ENCODE peak calls at places on chromosomes 6 and 20, in seven cellular contexts. M is lower leg skin, V is EH, N is amygdala, S is anterior cingulate cortex, C is ACHN, O is GM10248. T is an unnamed sample.
A peak's percentile ranks its signal among the peaks of the same experiment; 100 is the strongest.

GRCh38 chr6:155444952-155445903 is 10.4 kb downstream of the NOX3 start:
- DNase-seq in M (no peak), V (no peak), N (no peak), S (no peak), C (no peak), O (no peak), T (no peak)

GRCh38 chr6:56618050-56618449 is 24.6 kb downstream of the DST start:
- DNase-seq in M (no peak), V (peak; percentile 14), N (no peak), S (no peak), C (no peak), O (no peak), T (no peak)

GRCh38 chr20:43749734-43750294 is 23.0 kb upstream of the GTSF1L start:
- DNase-seq in M (peak; percentile 55), V (peak; percentile 71), N (peak; percentile 17), S (peak; percentile 69), C (peak; percentile 49), O (peak; percentile 84), T (no peak)

GRCh38 chr20:36866681-36867485 is 9.1 kb upstream of the TLDC2 start:
- DNase-seq in M (no peak), V (peak; percentile 31), N (no peak), S (no peak), C (peak; percentile 16), O (no peak), T (peak; percentile 77)

GRCh38 chr6:131443514-131443913 is 129.5 kb upstream of the ARG1 start:
- DNase-seq in M (no peak), V (no peak), N (no peak), S (no peak), C (no peak), O (no peak), T (no peak)

GRCh38 chr6:5471044-5471443 is 209.7 kb downstream of the FARS2 start:
- DNase-seq in M (peak; percentile 19), V (peak; percentile 67), N (peak; percentile 43), S (peak; percentile 43), C (peak; percentile 52), O (peak; percentile 75), T (no peak)

GRCh38 chr6:136012198-136012884 is 160.8 kb downstream of the PDE7B start:
- DNase-seq in M (no peak), V (peak; percentile 88), N (no peak), S (no peak), C (peak; percentile 12), O (no peak), T (peak; percentile 96)

GRCh38 chr20:6583134-6583738 is 184.2 kb upstream of the BMP2 start:
- DNase-seq in M (no peak), V (peak; percentile 64), N (no peak), S (peak; percentile 7), C (peak; percentile 51), O (peak; percentile 46), T (peak; percentile 25)

GRCh38 chr20:39249798-39250197 is 287.7 kb downstream of the DHX35 start:
- DNase-seq in M (no peak), V (no peak), N (no peak), S (no peak), C (no peak), O (no peak), T (no peak)

GRCh38 chr20:55174635-55175034 is 699.2 kb downstream of the DOK5 start:
- DNase-seq in M (no peak), V (no peak), N (no peak), S (no peak), C (no peak), O (no peak), T (no peak)

GRCh38 chr6:148954934-148955915 is 208.4 kb downstream of the UST start:
- DNase-seq in M (no peak), V (peak; percentile 36), N (no peak), S (no peak), C (no peak), O (no peak), T (no peak)

GRCh38 chr20:42734660-42735368 is 454.9 kb downstream of the PTPRT start:
- DNase-seq in M (no peak), V (no peak), N (no peak), S (no peak), C (no peak), O (no peak), T (no peak)

GRCh38 chr6:127900935-127901334 is at the start of gene THEMIS:
- DNase-seq in M (no peak), V (no peak), N (no peak), S (no peak), C (no peak), O (no peak), T (no peak)

GRCh38 chr20:20731945-20732296 is 19.5 kb upstream of the RALGAPA2 start:
- DNase-seq in M (peak; percentile 9), V (no peak), N (no peak), S (no peak), C (no peak), O (no peak), T (peak; percentile 37)

GRCh38 chr6:145815875-145816274 is 1.3 kb upstream of the FBXO30 start:
- DNase-seq in M (no peak), V (peak; percentile 36), N (no peak), S (no peak), C (no peak), O (peak; percentile 26), T (no peak)

GRCh38 chr6:165729307-165729936 is 66.4 kb upstream of the PDE10A start:
- DNase-seq in M (peak; percentile 25), V (no peak), N (no peak), S (no peak), C (peak; percentile 40), O (peak; percentile 66), T (no peak)

GRCh38 chr6:152312434-152312833 is 324.7 kb downstream of the SYNE1 start:
- DNase-seq in M (no peak), V (no peak), N (no peak), S (no peak), C (no peak), O (no peak), T (no peak)

GRCh38 chr20:40416274-40416673 is 272.8 kb downstream of the MAFB start:
- DNase-seq in M (peak; percentile 42), V (no peak), N (no peak), S (no peak), C (no peak), O (no peak), T (no peak)

GRCh38 chr6:97963148-97963680 is 680.2 kb upstream of the MMS22L start:
- DNase-seq in M (no peak), V (no peak), N (no peak), S (no peak), C (no peak), O (no peak), T (peak; percentile 81)

GRCh38 chr6:27332692-27333641 is 20.9 kb upstream of the POM121L2 start:
- DNase-seq in M (no peak), V (peak; percentile 42), N (no peak), S (peak; percentile 8), C (no peak), O (peak; percentile 64), T (peak; percentile 55)

GRCh38 chr20:37179671-37180524 is 550 bp upstream of the MROH8 start:
- DNase-seq in M (no peak), V (peak; percentile 72), N (no peak), S (no peak), C (peak; percentile 51), O (no peak), T (peak; percentile 76)

GRCh38 chr20:43840382-43841070 is 74.1 kb upstream of the TOX2 start:
- DNase-seq in M (no peak), V (peak; percentile 37), N (no peak), S (no peak), C (peak; percentile 24), O (peak; percentile 75), T (no peak)

GRCh38 chr20:23116301-23117089 is 30.4 kb upstream of the CD93 start:
- DNase-seq in M (no peak), V (peak; percentile 73), N (no peak), S (no peak), C (no peak), O (no peak), T (no peak)

GRCh38 chr6:108559884-108560462 is 744 bp upstream of the FOXO3 start:
- DNase-seq in M (peak; percentile 81), V (peak; percentile 82), N (no peak), S (no peak), C (peak; percentile 75), O (no peak), T (peak; percentile 78)

GRCh38 chr6:53526000-53526399 is 18.9 kb downstream of the GCLC start:
- DNase-seq in M (no peak), V (no peak), N (no peak), S (no peak), C (no peak), O (no peak), T (no peak)

GRCh38 chr20:31587545-31588389 is 17.3 kb upstream of the ID1 start:
- DNase-seq in M (no peak), V (peak; percentile 57), N (no peak), S (peak; percentile 42), C (no peak), O (peak; percentile 53), T (no peak)

GRCh38 chr6:44223471-44224153 is at the start of gene SLC29A1:
- DNase-seq in M (peak; percentile 73), V (peak; percentile 66), N (peak; percentile 44), S (peak; percentile 47), C (peak; percentile 72), O (peak; percentile 92), T (no peak)

GRCh38 chr6:11232968-11233626 is 629 bp upstream of the NEDD9 start:
- DNase-seq in M (no peak), V (no peak), N (no peak), S (no peak), C (peak; percentile 24), O (no peak), T (no peak)

GRCh38 chr20:11013801-11014200 is 340.0 kb upstream of the JAG1 start:
- DNase-seq in M (no peak), V (no peak), N (no peak), S (no peak), C (no peak), O (no peak), T (no peak)

GRCh38 chr20:7971536-7972285 is 31.5 kb upstream of the HAO1 start:
- DNase-seq in M (no peak), V (peak; percentile 35), N (no peak), S (no peak), C (no peak), O (no peak), T (peak; percentile 24)

GRCh38 chr6:22470454-22471368 is 98.7 kb upstream of the HDGFL1 start:
- DNase-seq in M (peak; percentile 54), V (peak; percentile 80), N (no peak), S (no peak), C (no peak), O (no peak), T (peak; percentile 59)

T was measured in astrocyte.